ENCODE peak calls at places on chromosomes 11 and 22, in nine cellular contexts. K, T, Y, X, J, L, B, P and E are unnamed samples.
A peak's percentile ranks its signal among the peaks of the same experiment; 100 is the strongest.

GRCh38 chr11:117819096-117820040 is 5.2 kb downstream of the FXYD2 start:
- DNase-seq in T (peak; percentile 71), Y (peak; percentile 65), B (peak; percentile 86), P (no peak), J (peak; percentile 85), K (no peak), L (no peak), X (peak; percentile 7), E (peak; percentile 63)

GRCh38 chr11:82315093-82315492 is 418.6 kb downstream of the FAM181B start:
- DNase-seq in K (no peak), B (peak; percentile 31), T (no peak), P (peak; percentile 12), J (no peak), Y (peak; percentile 25), X (no peak), L (no peak), E (no peak)

GRCh38 chr11:3947084-3947483 is 91.6 kb downstream of the STIM1 start:
- DNase-seq in L (no peak), J (peak; percentile 89), P (no peak), Y (peak; percentile 50), X (no peak), K (no peak), B (no peak), T (peak; percentile 82), E (peak; percentile 67)

GRCh38 chr11:47078751-47079524 is 97.7 kb downstream of the ARFGAP2 start:
- DNase-seq in J (peak; percentile 65), L (no peak), T (peak; percentile 86), P (no peak), Y (no peak), K (no peak), X (no peak), B (no peak), E (peak; percentile 8)

GRCh38 chr11:45468265-45468856 is 182.2 kb upstream of the SYT13 start:
- DNase-seq in X (no peak), K (peak; percentile 33), P (no peak), B (no peak), L (no peak), T (no peak), J (peak; percentile 92), Y (no peak), E (peak; percentile 4)

GRCh38 chr11:58600510-58600909 is 21.6 kb downstream of the ZFP91 start:
- DNase-seq in T (no peak), X (no peak), L (no peak), P (no peak), J (no peak), K (no peak), B (no peak), Y (no peak), E (no peak)

GRCh38 chr11:123562166-123562565 is 92.3 kb downstream of the SCN3B start:
- DNase-seq in B (no peak), Y (no peak), P (no peak), J (no peak), X (no peak), T (no peak), L (no peak), K (no peak), E (no peak)

GRCh38 chr22:38034278-38034882 is 22.8 kb upstream of the PICK1 start:
- DNase-seq in T (peak; percentile 91), B (peak; percentile 76), K (peak; percentile 52), X (no peak), L (no peak), Y (peak; percentile 80), J (peak; percentile 95), P (no peak), E (peak; percentile 91)

GRCh38 chr11:26951849-26952515 is 41.9 kb upstream of the FIBIN start:
- DNase-seq in P (no peak), X (no peak), Y (no peak), L (no peak), B (no peak), K (no peak), J (peak; percentile 46), T (no peak), E (no peak)

GRCh38 chr22:26417406-26417805 is 11.7 kb upstream of the ASPHD2 start:
- DNase-seq in X (no peak), K (no peak), Y (no peak), L (no peak), T (no peak), P (no peak), J (no peak), B (no peak), E (no peak)

GRCh38 chr11:35589281-35589680 is 29.0 kb upstream of the FJX1 start:
- DNase-seq in P (no peak), T (no peak), J (no peak), Y (no peak), K (no peak), X (no peak), B (no peak), L (no peak), E (no peak)

GRCh38 chr11:72700026-72700610 is 25.9 kb upstream of the PDE2A start:
- DNase-seq in K (no peak), J (peak; percentile 40), Y (no peak), T (peak; percentile 59), X (no peak), P (no peak), L (no peak), B (peak; percentile 39), E (peak; percentile 52)

GRCh38 chr11:120702656-120703055 is 191.1 kb downstream of the GRIK4 start:
- DNase-seq in B (no peak), T (no peak), J (no peak), P (no peak), X (no peak), Y (no peak), L (no peak), K (no peak), E (no peak)

GRCh38 chr11:132632641-132633124 is 899.6 kb downstream of the OPCML start:
- DNase-seq in P (no peak), X (no peak), Y (no peak), J (peak; percentile 94), T (peak; percentile 70), B (peak; percentile 92), K (no peak), L (no peak), E (peak; percentile 99)

GRCh38 chr22:30308518-30309230 is 18.1 kb downstream of the TBC1D10A start:
- DNase-seq in L (no peak), P (no peak), B (peak; percentile 66), X (no peak), J (no peak), Y (no peak), T (no peak), K (no peak), E (peak; percentile 73)

GRCh38 chr11:15985127-15985862 is 371.1 kb downstream of the SOX6 start:
- DNase-seq in J (peak; percentile 29), K (peak; percentile 49), L (no peak), B (no peak), Y (no peak), X (no peak), T (peak; percentile 61), P (no peak), E (no peak)

GRCh38 chr11:73334244-73335203 is 26.4 kb downstream of the ARHGEF17 start:
- DNase-seq in K (peak; percentile 71), L (no peak), X (no peak), B (peak; percentile 86), P (no peak), J (peak; percentile 90), T (peak; percentile 83), Y (peak; percentile 76), E (peak; percentile 91)

GRCh38 chr11:118211006-118211405 is 13.8 kb downstream of the JAML start:
- DNase-seq in Y (no peak), P (no peak), T (peak; percentile 61), B (peak; percentile 30), X (no peak), K (no peak), L (no peak), J (peak; percentile 62), E (no peak)

GRCh38 chr22:36480941-36481392 is 473 bp downstream of the TXN2 start:
- DNase-seq in K (no peak), P (no peak), L (no peak), Y (no peak), B (no peak), X (no peak), T (no peak), J (no peak), E (no peak)

GRCh38 chr11:65078151-65078550 is 5.7 kb downstream of the CDCA5 start:
- DNase-seq in B (peak; percentile 44), L (no peak), T (peak; percentile 28), J (peak; percentile 40), X (no peak), K (peak; percentile 60), P (peak; percentile 64), Y (peak; percentile 52), E (peak; percentile 17)

GRCh38 chr22:39176067-39176621 is 23.7 kb upstream of the CBX7 start:
- DNase-seq in X (no peak), J (peak; percentile 88), Y (peak; percentile 78), P (no peak), B (peak; percentile 85), T (peak; percentile 57), L (peak; percentile 81), K (no peak), E (peak; percentile 58)

GRCh38 chr11:94934836-94935235 is 38.5 kb downstream of the CWC15 start:
- DNase-seq in T (no peak), K (no peak), P (no peak), Y (no peak), J (no peak), L (no peak), B (no peak), X (no peak), E (no peak)

GRCh38 chr11:44601471-44602370 is 36.3 kb downstream of the CD82 start:
- DNase-seq in P (no peak), B (no peak), Y (peak; percentile 39), T (no peak), J (no peak), X (no peak), K (no peak), L (no peak), E (no peak)

GRCh38 chr22:23675502-23676415 is 15.1 kb upstream of the RGL4 start:
- DNase-seq in T (no peak), P (no peak), L (no peak), B (peak; percentile 75), X (no peak), Y (peak; percentile 51), J (no peak), K (peak; percentile 42), E (no peak)

GRCh38 chr11:99884750-99885149 is 802.3 kb upstream of the ARHGAP42 start:
- DNase-seq in T (no peak), K (no peak), P (no peak), L (no peak), Y (no peak), X (no peak), B (no peak), J (no peak), E (no peak)

GRCh38 chr22:30279932-30280331 is 9.4 kb downstream of the CASTOR1 start:
- DNase-seq in L (no peak), B (no peak), P (no peak), X (no peak), T (no peak), J (no peak), K (no peak), Y (no peak), E (no peak)

GRCh38 chr22:48679656-48680555 is 1147.8 kb downstream of the BRD1 start:
- DNase-seq in K (no peak), X (no peak), Y (no peak), T (no peak), B (no peak), P (no peak), J (no peak), L (no peak), E (no peak)

GRCh38 chr11:4551346-4551979 is 6.5 kb downstream of the OR52M1 start:
- DNase-seq in K (no peak), T (peak; percentile 12), X (no peak), B (peak; percentile 14), J (no peak), P (no peak), L (no peak), Y (no peak), E (peak; percentile 16)

GRCh38 chr22:45537734-45538181 is 35.1 kb downstream of the FBLN1 start:
- DNase-seq in P (no peak), K (no peak), Y (peak; percentile 31), X (peak; percentile 44), T (peak; percentile 88), B (no peak), L (peak; percentile 86), J (peak; percentile 90), E (peak; percentile 84)

GRCh38 chr11:12229450-12230229 is 119.2 kb downstream of the MICAL2 start:
- DNase-seq in L (no peak), K (peak; percentile 65), X (no peak), J (no peak), P (no peak), T (no peak), B (no peak), Y (peak; percentile 45), E (no peak)

GRCh38 chr22:39992088-39992826 is 2.5 kb upstream of the FAM83F start:
- DNase-seq in L (no peak), B (no peak), J (no peak), X (no peak), P (no peak), K (no peak), T (no peak), Y (no peak), E (no peak)